ENCODE peak calls at places on chromosomes 7 and 10, in seven cellular contexts. A is endothelial cell of umbilical vein, J is esophagus muscularis mucosa, Y is NB4, R is ovary, E is IMR-90, U is spleen. G is an unnamed sample.

GRCh38 chr7:129599174-129599573 is 12.3 kb upstream of the NRF1 start:
- DNase-seq in A (no peak), J (no peak), Y (no peak), R (no peak), E (no peak), U (no peak), G (no peak)

GRCh38 chr10:84256510-84257342 is 11.9 kb downstream of the RGR start:
- DNase-seq in A (peak; percentile 46), J (no peak), Y (peak; percentile 49), R (no peak), E (peak; percentile 51), U (no peak), G (peak; percentile 69)

GRCh38 chr7:49766966-49767365 is 6.5 kb upstream of the VWC2 start:
- DNase-seq in A (no peak), J (no peak), Y (no peak), R (no peak), E (no peak), U (no peak), G (no peak)

GRCh38 chr10:3530346-3531096 is 254.5 kb downstream of the KLF6 start:
- DNase-seq in A (no peak), J (no peak), Y (no peak), R (no peak), E (peak; percentile 68), U (no peak), G (no peak)

GRCh38 chr7:140078392-140078791 is 15.6 kb upstream of the PARP12 start:
- DNase-seq in A (no peak), J (no peak), Y (peak; percentile 44), R (no peak), E (no peak), U (no peak), G (no peak)

GRCh38 chr7:109868215-109868614 is 1222.7 kb upstream of the LRRN3 start:
- DNase-seq in A (no peak), J (no peak), Y (no peak), R (no peak), E (no peak), U (no peak), G (no peak)

GRCh38 chr7:32059289-32060045 is 10.7 kb downstream of the PDE1C start:
- DNase-seq in A (no peak), J (no peak), Y (no peak), R (no peak), E (peak; percentile 71), U (no peak), G (no peak)

GRCh38 chr10:51090190-51090589 is 15.9 kb downstream of the PRKG1 start:
- DNase-seq in A (no peak), J (no peak), Y (no peak), R (no peak), E (peak; percentile 56), U (no peak), G (no peak)

GRCh38 chr7:123745437-123745836 is 3.4 kb downstream of the WASL start:
- DNase-seq in A (no peak), J (no peak), Y (no peak), R (no peak), E (no peak), U (no peak), G (no peak)

GRCh38 chr7:105806592-105807266 is 69.7 kb downstream of the ATXN7L1 start:
- DNase-seq in A (peak; percentile 64), J (no peak), Y (peak; percentile 84), R (no peak), E (peak; percentile 79), U (no peak), G (no peak)

GRCh38 chr7:126535176-126535575 is 717.6 kb downstream of the GRM8 start:
- DNase-seq in A (no peak), J (no peak), Y (no peak), R (no peak), E (no peak), U (no peak), G (no peak)

GRCh38 chr10:12484945-12485805 is 135.8 kb downstream of the CAMK1D start:
- DNase-seq in A (no peak), J (no peak), Y (peak; percentile 12), R (no peak), E (no peak), U (peak; percentile 82), G (no peak)

GRCh38 chr7:11290859-11291258 is 317.2 kb downstream of the PHF14 start:
- DNase-seq in A (no peak), J (no peak), Y (no peak), R (no peak), E (no peak), U (no peak), G (no peak)

GRCh38 chr7:148940702-148941597 is 56.9 kb upstream of the EZH2 start:
- DNase-seq in A (peak; percentile 90), J (peak; percentile 94), Y (peak; percentile 94), R (peak; percentile 83), E (peak; percentile 91), U (peak; percentile 93), G (peak; percentile 89)

GRCh38 chr10:116430288-116430687 is 2.6 kb downstream of the PNLIPRP3 start:
- DNase-seq in A (no peak), J (no peak), Y (no peak), R (no peak), E (no peak), U (no peak), G (no peak)

GRCh38 chr10:131805696-131806095 is 95.1 kb upstream of the PPP2R2D start:
- DNase-seq in A (no peak), J (no peak), Y (no peak), R (no peak), E (no peak), U (no peak), G (no peak)

GRCh38 chr7:134448359-134449229 is 10.3 kb downstream of the AKR1B1 start:
- DNase-seq in A (peak; percentile 64), J (no peak), Y (peak; percentile 43), R (no peak), E (peak; percentile 96), U (no peak), G (no peak)

GRCh38 chr7:138468244-138469123 is 8.4 kb downstream of the TRIM24 start:
- DNase-seq in A (no peak), J (no peak), Y (no peak), R (peak; percentile 38), E (peak; percentile 14), U (no peak), G (no peak)

GRCh38 chr7:40700653-40701475 is 566.1 kb downstream of the SUGCT start:
- DNase-seq in A (no peak), J (no peak), Y (peak; percentile 51), R (no peak), E (peak; percentile 23), U (no peak), G (no peak)

GRCh38 chr10:6313107-6313895 is 110.6 kb downstream of the PFKFB3 start:
- DNase-seq in A (no peak), J (no peak), Y (no peak), R (no peak), E (peak; percentile 20), U (no peak), G (no peak)

DNA sequence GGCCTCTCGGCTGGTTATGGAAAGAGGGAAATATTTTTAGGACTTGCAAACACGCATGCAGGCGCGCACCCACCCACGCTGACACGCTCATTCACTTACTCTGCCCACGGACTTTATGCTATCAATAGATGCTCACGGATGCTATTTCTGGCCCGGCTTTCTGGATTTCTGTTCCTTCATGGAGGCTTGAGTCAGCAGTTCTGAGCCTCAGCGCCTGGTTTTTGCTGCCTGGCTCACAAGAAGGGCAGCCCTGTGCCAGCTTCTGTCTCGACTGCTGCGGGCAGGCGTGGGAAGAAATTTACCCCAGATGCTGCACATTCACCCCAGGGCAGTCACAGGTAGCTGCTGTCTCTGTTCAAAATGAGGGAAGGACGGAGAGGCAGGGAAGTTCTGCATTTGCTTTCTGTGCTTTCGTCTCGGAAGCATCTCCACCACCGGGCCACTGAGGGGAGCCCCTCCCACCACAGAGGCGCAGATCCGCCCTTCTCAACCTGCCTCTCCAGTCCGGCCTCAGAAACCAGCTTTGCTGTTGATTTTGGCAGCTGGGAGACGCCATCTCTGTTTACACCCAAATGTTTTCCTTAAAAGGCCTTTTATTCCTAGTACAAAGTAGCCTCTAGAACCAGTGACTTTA is 116.2 kb upstream of the BTBD16 start:
- DNase-seq in A (no peak), J (no peak), Y (no peak), R (peak; percentile 56), E (peak; percentile 83), U (peak; percentile 62), G (peak; percentile 50)
- TF ChIP-seq CTCF in A (no peak), J (no peak), Y (no peak), R (no peak), E (no peak), U (no peak), G (no peak)

DNA sequence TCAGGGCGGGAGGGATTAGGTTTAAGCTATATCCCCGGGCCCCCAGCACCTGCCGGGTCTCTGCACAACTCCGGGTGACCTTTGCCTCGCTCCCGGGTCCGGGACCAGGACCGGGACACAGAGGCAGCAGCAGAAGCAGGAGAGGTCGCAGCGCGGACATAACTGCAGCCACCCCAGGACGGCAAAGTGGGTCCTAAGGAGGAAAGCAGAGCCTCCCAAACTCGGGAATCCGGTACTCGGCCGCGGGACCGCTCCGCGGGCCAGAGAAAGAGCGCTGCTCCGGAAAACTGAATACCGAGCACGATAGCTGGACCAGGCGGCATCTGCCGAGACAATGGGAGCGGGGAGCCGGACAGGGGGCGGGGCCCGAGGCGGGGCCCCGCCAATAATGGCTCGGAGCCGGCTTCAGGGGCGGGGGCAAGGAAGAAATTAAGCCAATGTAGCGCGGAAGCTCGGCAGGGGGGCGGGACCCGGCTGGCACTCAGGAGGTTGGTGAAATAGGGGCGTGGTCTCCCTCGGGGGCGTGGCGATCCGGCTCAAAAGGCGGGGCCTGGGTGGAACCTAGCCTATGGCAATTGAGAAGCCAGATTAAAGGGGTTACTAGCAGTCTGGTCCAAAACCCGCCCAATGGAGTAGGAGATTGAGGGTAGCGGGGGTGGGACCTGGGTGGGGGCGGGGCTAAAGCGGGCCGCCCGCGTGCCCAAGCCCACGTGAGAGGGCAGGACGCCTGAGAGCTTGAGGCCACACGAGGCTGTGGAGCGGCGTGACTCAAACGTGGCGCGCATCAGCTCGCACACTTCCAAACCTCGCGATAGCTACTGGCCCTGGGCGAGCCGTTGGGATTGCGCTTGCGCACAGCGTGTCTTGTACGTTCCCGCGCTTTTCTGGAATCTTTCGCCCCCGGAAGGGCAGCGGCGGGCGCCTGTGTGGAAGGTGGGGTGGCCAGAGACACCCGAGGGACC is at the start of the genes GPC2 and STAG3:
- DNase-seq in A (peak; percentile 99), J (peak; percentile 98), Y (peak; percentile 95), R (peak; percentile 95), E (peak; percentile 95), U (peak; percentile 97), G (peak; percentile 95)
- TF ChIP-seq POLR2A in A (peak; percentile 85), J (no peak), Y (peak; percentile 72), R (no peak), E (no peak), U (no peak), G (no peak)

DNA sequence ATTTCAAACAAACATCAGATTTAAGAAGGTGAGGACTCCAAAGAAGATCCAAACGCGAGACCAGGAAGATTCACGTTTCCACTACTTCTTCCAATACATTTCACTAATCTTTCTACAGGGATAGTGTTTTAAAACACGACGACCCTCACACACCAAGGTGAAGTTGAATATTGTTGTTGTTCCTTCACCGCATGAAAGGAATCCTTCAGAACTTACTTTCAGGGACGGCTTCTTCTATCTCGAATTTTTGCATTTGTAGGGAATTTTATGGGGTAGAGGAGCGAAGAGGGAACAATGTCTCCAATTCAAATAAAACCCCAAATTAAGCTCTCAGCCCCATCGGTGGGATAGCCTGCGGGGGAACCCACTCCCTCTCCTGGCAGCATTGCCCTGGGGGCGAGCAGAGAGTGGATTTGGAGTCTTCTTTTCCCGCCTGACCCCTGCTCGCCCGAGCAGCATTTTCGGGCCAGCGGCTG is 1.5 kb upstream of the GATA3 start:
- DNase-seq in A (no peak), J (no peak), Y (no peak), R (no peak), E (no peak), U (no peak), G (no peak)
- H3K4me3 ChIP-seq in A (peak overlapping the region; percentile 58), J (peak overlapping the region; percentile 57), Y (no peak overlapping the region), R (no peak overlapping the region), E (no peak overlapping the region), U (peak overlapping the region; percentile 68), G (no peak overlapping the region)

GRCh38 chr10:101029520-101030309 is 1.2 kb downstream of the PDZD7 start:
- DNase-seq in A (no peak), J (no peak), Y (no peak), R (no peak), E (no peak), U (no peak), G (no peak)
- TF ChIP-seq CTCF in A (peak; percentile 35), J (no peak), Y (no peak), R (no peak), E (no peak), U (no peak), G (no peak)